ENCODE peak calls at places on chromosomes 1 and 21, in seven cellular contexts. G, K, I, L, S, D and X are unnamed samples.

GRCh38 chr1:223704921-223705878 is 7.1 kb upstream of the CAPN2 start:
- DNase-seq in G (no peak), K (no peak), I (no peak), L (no peak), S (peak; percentile 50), D (peak; percentile 80), X (peak; percentile 66)

GRCh38 chr1:218299416-218299815 is 14.3 kb downstream of the RRP15 start:
- DNase-seq in G (no peak), K (no peak), I (no peak), L (no peak), S (no peak), D (peak; percentile 61), X (peak; percentile 70)

GRCh38 chr1:161506336-161507223 is 1.3 kb downstream of the FCGR2A start:
- DNase-seq in G (no peak), K (no peak), I (peak; percentile 86), L (no peak), S (no peak), D (peak; percentile 32), X (peak; percentile 90)

GRCh38 chr1:154716012-154716411 is 108.0 kb upstream of the ADAR start:
- DNase-seq in G (no peak), K (no peak), I (no peak), L (no peak), S (no peak), D (no peak), X (no peak)

GRCh38 chr1:21586926-21587601 is 77.8 kb downstream of the ALPL start:
- DNase-seq in G (peak; percentile 58), K (no peak), I (peak; percentile 87), L (no peak), S (no peak), D (peak; percentile 96), X (peak; percentile 93)

GRCh38 chr1:19949016-19949415 is 25.6 kb upstream of the PLA2G2E start:
- DNase-seq in G (peak; percentile 55), K (no peak), I (no peak), L (no peak), S (no peak), D (peak; percentile 87), X (peak; percentile 89)

GRCh38 chr1:229208481-229208880 is 62.4 kb upstream of the RAB4A start:
- DNase-seq in G (no peak), K (no peak), I (no peak), L (no peak), S (no peak), D (no peak), X (no peak)

GRCh38 chr21:45570826-45571601 is 28.8 kb upstream of the SLC19A1 start:
- DNase-seq in G (no peak), K (no peak), I (peak; percentile 82), L (no peak), S (peak; percentile 32), D (peak; percentile 24), X (no peak)

GRCh38 chr1:54356680-54357147 is 49.5 kb downstream of the SSBP3 start:
- DNase-seq in G (no peak), K (peak; percentile 33), I (no peak), L (no peak), S (peak; percentile 73), D (no peak), X (no peak)

GRCh38 chr1:111551623-111552470 is 48.4 kb upstream of the ADORA3 start:
- DNase-seq in G (no peak), K (no peak), I (no peak), L (no peak), S (no peak), D (no peak), X (no peak)

GRCh38 chr21:46078322-46078981 is 19.5 kb upstream of the COL6A2 start:
- DNase-seq in G (no peak), K (no peak), I (peak; percentile 85), L (peak; percentile 72), S (peak; percentile 49), D (no peak), X (no peak)

GRCh38 chr1:115006191-115006590 is 23.4 kb upstream of the TSHB start:
- DNase-seq in G (no peak), K (no peak), I (no peak), L (no peak), S (no peak), D (no peak), X (no peak)

GRCh38 chr1:226369110-226369509 is 38.8 kb downstream of the PARP1 start:
- DNase-seq in G (no peak), K (no peak), I (no peak), L (no peak), S (no peak), D (no peak), X (no peak)

GRCh38 chr1:159828916-159829634 is 2.4 kb downstream of the SLAMF8 start:
- DNase-seq in G (no peak), K (peak; percentile 41), I (no peak), L (peak; percentile 66), S (no peak), D (no peak), X (peak; percentile 28)

GRCh38 chr1:151166506-151166956 is 587 bp downstream of the SCNM1 start:
- DNase-seq in G (peak; percentile 51), K (no peak), I (no peak), L (no peak), S (no peak), D (peak; percentile 78), X (peak; percentile 20)

GRCh38 chr1:232059726-232060360 is 433.3 kb downstream of the DISC1 start:
- DNase-seq in G (no peak), K (no peak), I (no peak), L (no peak), S (no peak), D (no peak), X (no peak)

GRCh38 chr1:46203738-46204405 is 738 bp downstream of the LURAP1 start:
- DNase-seq in G (no peak), K (no peak), I (no peak), L (peak; percentile 39), S (no peak), D (no peak), X (no peak)